ENCODE peak calls at places on chromosomes 13 and 19, in seven cellular contexts. O is H54; A is ovary; Z is T-helper 2 cell treated with Interferon-gamma antibody and Interleukin-4, amounts not matched to agents 5 μg/mL and 100 μg/mL, for 36 hours; X is activated B cell treated with CpG ODN at 0.5 μM for 24 hours; I is T-helper 1 cell; W is foreskin fibroblast. L is an unnamed sample.
A peak's percentile ranks its signal among the peaks of the same experiment; 100 is the strongest.

GRCh38 chr13:75889427-75889826 is 253.3 kb downstream of the LMO7 start:
- DNase-seq in I (no peak), Z (no peak), X (no peak), O (no peak), A (no peak), W (no peak), L (no peak)

GRCh38 chr13:41645313-41645712 is 188.0 kb downstream of the RGCC start:
- DNase-seq in W (peak; percentile 94), A (no peak), X (no peak), O (no peak), I (no peak), Z (no peak), L (peak; percentile 41)

GRCh38 chr13:74325106-74325505 is 190.9 kb upstream of the KLF12 start:
- DNase-seq in I (no peak), Z (no peak), X (no peak), A (peak; percentile 27), O (no peak), W (peak; percentile 90), L (peak; percentile 53)

GRCh38 chr19:55352746-55353145 is 1.8 kb downstream of the COX6B2 start:
- DNase-seq in W (no peak), X (no peak), O (no peak), I (no peak), A (no peak), Z (no peak), L (no peak)

GRCh38 chr13:76904507-76904906 is 18.3 kb upstream of the KCTD12 start:
- DNase-seq in Z (no peak), X (no peak), I (no peak), W (no peak), O (no peak), A (no peak), L (no peak)

GRCh38 chr13:107370036-107370785 is 802.3 kb upstream of the ARGLU1 start:
- DNase-seq in O (peak; percentile 29), A (no peak), Z (no peak), X (no peak), W (peak; percentile 4), I (no peak), L (peak; percentile 12)

GRCh38 chr19:55441692-55442321 is 1.3 kb downstream of the SHISA7 start:
- DNase-seq in A (no peak), Z (no peak), W (no peak), I (no peak), O (no peak), X (no peak), L (no peak)

GRCh38 chr19:755063-755462 is 4.2 kb downstream of the MISP start:
- DNase-seq in A (no peak), I (no peak), Z (no peak), W (no peak), X (no peak), O (no peak), L (no peak)

GRCh38 chr13:112756081-112756480 is 66.2 kb downstream of the ATP11A start:
- DNase-seq in X (no peak), W (no peak), I (no peak), Z (no peak), A (no peak), O (no peak), L (no peak)

GRCh38 chr13:99072356-99072755 is 94.5 kb upstream of the DOCK9 start:
- DNase-seq in I (no peak), X (no peak), Z (peak; percentile 33), A (no peak), W (no peak), O (no peak), L (no peak)

GRCh38 chr13:23658929-23659541 is 88.8 kb downstream of the TNFRSF19 start:
- DNase-seq in A (no peak), I (no peak), X (no peak), O (no peak), Z (no peak), W (peak; percentile 33), L (no peak)

GRCh38 chr19:48962029-48962848 is 2.9 kb upstream of the FTL start:
- DNase-seq in X (peak; percentile 53), O (peak; percentile 68), I (no peak), A (no peak), Z (peak; percentile 42), W (peak; percentile 67), L (no peak)

GRCh38 chr19:1130801-1131717 is 27.3 kb downstream of the GPX4 start:
- DNase-seq in Z (peak; percentile 23), W (peak; percentile 48), O (no peak), I (no peak), X (peak; percentile 49), A (peak; percentile 43), L (no peak)

GRCh38 chr13:60356970-60357369 is 40.0 kb upstream of the TDRD3 start:
- DNase-seq in Z (no peak), W (no peak), A (no peak), X (no peak), I (no peak), O (no peak), L (no peak)